ENCODE peak calls at places on chromosomes 7 and 10, in five cellular contexts. N, O, Z, Q and E are unnamed samples.

GRCh38 chr7:68511281-68511680 is 1087.0 kb upstream of the AUTS2 start:
- DNase-seq in N (peak), O (no peak), Z (no peak), Q (no peak), E (no peak)

GRCh38 chr7:123929107-123929506 is 4.1 kb downstream of the SPAM1 start:
- DNase-seq in N (no peak), O (no peak), Z (no peak), Q (no peak), E (no peak)

GRCh38 chr10:91465261-91465660 is 55.1 kb downstream of the HECTD2 start:
- DNase-seq in N (no peak), O (no peak), Z (no peak), Q (no peak), E (no peak)

GRCh38 chr10:120997313-120998102 is 146.3 kb downstream of the WDR11 start:
- DNase-seq in N (no peak), O (no peak), Z (no peak), Q (no peak), E (no peak)

GRCh38 chr7:73880755-73881328 is 19.9 kb downstream of the TMEM270 start:
- DNase-seq in N (no peak), O (no peak), Z (no peak), Q (no peak), E (no peak)

GRCh38 chr10:53903756-53904155 is 897.3 kb downstream of the PCDH15 start:
- DNase-seq in N (no peak), O (no peak), Z (no peak), Q (no peak), E (no peak)

GRCh38 chr10:2681911-2682310 is 385.4 kb upstream of the PFKP start:
- DNase-seq in N (no peak), O (no peak), Z (no peak), Q (no peak), E (no peak)

GRCh38 chr10:557792-558328 is 131.6 kb downstream of the DIP2C start:
- DNase-seq in N (no peak), O (peak), Z (no peak), Q (no peak), E (no peak)

GRCh38 chr7:5692845-5693278 is 88.6 kb downstream of the RNF216 start:
- DNase-seq in N (no peak), O (peak), Z (no peak), Q (no peak), E (peak)

GRCh38 chr7:15723840-15724239 is 37.4 kb upstream of the MEOX2 start:
- DNase-seq in N (no peak), O (no peak), Z (no peak), Q (no peak), E (no peak)

GRCh38 chr7:157713591-157713990 is 376.8 kb downstream of the DNAJB6 start:
- DNase-seq in N (no peak), O (no peak), Z (no peak), Q (no peak), E (no peak)

GRCh38 chr10:13536674-13537366 is 8.0 kb upstream of the BEND7 start:
- DNase-seq in N (no peak), O (peak), Z (peak), Q (peak), E (peak)

GRCh38 chr7:6035686-6036085 is 4.5 kb downstream of the ANKRD61 start:
- DNase-seq in N (no peak), O (no peak), Z (no peak), Q (no peak), E (no peak)

GRCh38 chr10:132391372-132392020 is 5.5 kb upstream of the PWWP2B start:
- DNase-seq in N (no peak), O (no peak), Z (no peak), Q (no peak), E (no peak)

GRCh38 chr10:20228748-20229147 is 412.5 kb downstream of the PLXDC2 start:
- DNase-seq in N (no peak), O (no peak), Z (no peak), Q (no peak), E (no peak)

GRCh38 chr10:43781480-43782361 is 133.0 kb upstream of the ZNF32 start:
- DNase-seq in N (no peak), O (peak), Z (peak), Q (no peak), E (no peak)

GRCh38 chr7:13839063-13839462 is 150.4 kb downstream of the ETV1 start:
- DNase-seq in N (no peak), O (no peak), Z (no peak), Q (no peak), E (no peak)

GRCh38 chr7:44306608-44307007 is 18.8 kb downstream of the CAMK2B start:
- DNase-seq in N (no peak), O (peak), Z (no peak), Q (no peak), E (no peak)

GRCh38 chr7:129160161-129160911 is 15.8 kb downstream of the TSPAN33 start:
- DNase-seq in N (no peak), O (no peak), Z (no peak), Q (peak), E (no peak)

GRCh38 chr7:104903044-104903443 is 111.0 kb upstream of the KMT2E start:
- DNase-seq in N (no peak), O (no peak), Z (no peak), Q (no peak), E (peak)

GRCh38 chr7:70420263-70420662 is 711.7 kb upstream of the GALNT17 start:
- DNase-seq in N (no peak), O (no peak), Z (no peak), Q (no peak), E (no peak)

GRCh38 chr7:7867835-7868234 is 100.8 kb upstream of the GLCCI1 start:
- DNase-seq in N (no peak), O (no peak), Z (no peak), Q (peak), E (no peak)

GRCh38 chr7:84060760-84061261 is 133.8 kb downstream of the SEMA3A start:
- DNase-seq in N (no peak), O (peak), Z (no peak), Q (peak), E (no peak)

GRCh38 chr10:129715805-129716785 is 248.0 kb downstream of the EBF3 start:
- DNase-seq in N (no peak), O (no peak), Z (no peak), Q (no peak), E (no peak)

GRCh38 chr7:139297795-139298194 is 43.3 kb upstream of the FMC1 start:
- DNase-seq in N (no peak), O (peak), Z (no peak), Q (no peak), E (no peak)

GRCh38 chr7:79612027-79612426 is 158.6 kb upstream of the MAGI2 start:
- DNase-seq in N (no peak), O (no peak), Z (no peak), Q (no peak), E (no peak)

GRCh38 chr7:2151235-2151634 is 81.5 kb downstream of the MAD1L1 start:
- DNase-seq in N (peak), O (no peak), Z (no peak), Q (no peak), E (no peak)

GRCh38 chr10:70557086-70557845 is 45.3 kb downstream of the PRF1 start:
- DNase-seq in N (no peak), O (no peak), Z (no peak), Q (no peak), E (no peak)